ENCODE peak calls at places on chromosomes 7 and 10, in five cellular contexts. V, B, A, Y and D are unnamed samples.

GRCh38 chr7:138164804-138165203 is 88.5 kb downstream of the AKR1D1 start:
- DNase-seq in V (no peak), B (no peak), A (no peak), Y (peak; percentile 43), D (no peak)

GRCh38 chr10:45377321-45377720 is 3.3 kb downstream of the ALOX5 start:
- DNase-seq in V (no peak), B (no peak), A (no peak), Y (no peak), D (no peak)

GRCh38 chr7:29748286-29749099 is 57.8 kb upstream of the WIPF3 start:
- DNase-seq in V (peak; percentile 35), B (no peak), A (no peak), Y (no peak), D (peak; percentile 27)

GRCh38 chr7:151174246-151175046 is 7.0 kb upstream of the GBX1 start:
- DNase-seq in V (no peak), B (no peak), A (no peak), Y (peak; percentile 54), D (no peak)

GRCh38 chr7:75920431-75921161 is 5.6 kb downstream of the POR start:
- DNase-seq in V (no peak), B (no peak), A (no peak), Y (no peak), D (no peak)

GRCh38 chr10:47418966-47419365 is 34.9 kb upstream of the ZNF488 start:
- DNase-seq in V (no peak), B (no peak), A (no peak), Y (peak; percentile 13), D (no peak)

GRCh38 chr7:38374507-38374906 is 101.1 kb upstream of the TARP start:
- DNase-seq in V (no peak), B (no peak), A (peak; percentile 61), Y (no peak), D (peak; percentile 53)

GRCh38 chr10:130820880-130821482 is 490.5 kb downstream of the TCERG1L start:
- DNase-seq in V (no peak), B (no peak), A (no peak), Y (no peak), D (no peak)

GRCh38 chr7:134778941-134779740 is at the start of gene CALD1:
- DNase-seq in V (peak; percentile 26), B (peak; percentile 76), A (no peak), Y (peak; percentile 95), D (no peak)

GRCh38 chr7:159148430-159149395 is 4.0 kb upstream of the VIPR2 start:
- DNase-seq in V (no peak), B (no peak), A (no peak), Y (no peak), D (no peak)

GRCh38 chr7:158246960-158247673 is 340.5 kb downstream of the PTPRN2 start:
- DNase-seq in V (no peak), B (no peak), A (no peak), Y (peak; percentile 8), D (no peak)

GRCh38 chr7:11182736-11183135 is 209.1 kb downstream of the PHF14 start:
- DNase-seq in V (no peak), B (no peak), A (no peak), Y (no peak), D (no peak)

GRCh38 chr10:72764151-72764550 is 72.2 kb downstream of the MCU start:
- DNase-seq in V (no peak), B (no peak), A (no peak), Y (no peak), D (no peak)

GRCh38 chr7:18425873-18426520 is 69.6 kb upstream of the HDAC9 start:
- DNase-seq in V (no peak), B (no peak), A (no peak), Y (no peak), D (no peak)

GRCh38 chr10:44937201-44938005 is 22.2 kb upstream of the RASSF4 start:
- DNase-seq in V (no peak), B (no peak), A (no peak), Y (peak; percentile 5), D (no peak)

GRCh38 chr10:103762924-103763323 is 92.5 kb downstream of the SH3PXD2A start:
- DNase-seq in V (no peak), B (no peak), A (no peak), Y (no peak), D (no peak)

GRCh38 chr10:108911814-108912541 is 1011.3 kb downstream of the XPNPEP1 start:
- DNase-seq in V (no peak), B (peak; percentile 85), A (no peak), Y (peak; percentile 95), D (no peak)

GRCh38 chr10:54282012-54282411 is 519.0 kb downstream of the PCDH15 start:
- DNase-seq in V (no peak), B (no peak), A (no peak), Y (no peak), D (no peak)
- H2AFZ ChIP-seq in V (no peak overlapping the region), B (no peak overlapping the region), A (no peak overlapping the region), Y (no peak overlapping the region), D (no peak overlapping the region)

GRCh38 chr7:83159731-83160130 is 3.0 kb downstream of the PCLO start:
- DNase-seq in V (no peak), B (no peak), A (no peak), Y (no peak), D (no peak)
- H3K4me2 ChIP-seq in V (no peak overlapping the region), B (no peak overlapping the region), A (no peak overlapping the region), Y (no peak overlapping the region), D (no peak overlapping the region)

GRCh38 chr10:15183689-15184481 is 15.4 kb upstream of the NMT2 start:
- DNase-seq in V (no peak), B (no peak), A (no peak), Y (no peak), D (no peak)
- H2AFZ ChIP-seq in V (no peak overlapping the region), B (no peak overlapping the region), A (no peak overlapping the region), Y (no peak overlapping the region), D (no peak overlapping the region)

GRCh38 chr10:99787782-99788181 is 5.3 kb downstream of the ABCC2 start:
- DNase-seq in V (no peak), B (no peak), A (no peak), Y (no peak), D (no peak)
- H3K4me2 ChIP-seq in V (no peak overlapping the region), B (no peak overlapping the region), A (no peak overlapping the region), Y (no peak overlapping the region), D (no peak overlapping the region)